ENCODE peak calls at places on chromosomes 6 and 20, in six cellular contexts. D is bronchial epithelial cell, C is Peyer's patch, E is non-pigmented ciliary epithelial cell, O is activated T-cell treated with anti-CD3 and anti-CD28 coated beads for 1 hour, T is T-helper 9 cell. X is an unnamed sample.

GRCh38 chr6:34344314-34344713 is 48.2 kb downstream of the NUDT3 start:
- DNase-seq in D (no peak), E (no peak), O (no peak), C (no peak), T (no peak), X (no peak)

GRCh38 chr20:6162239-6162638 is 39.4 kb upstream of the FERMT1 start:
- DNase-seq in E (no peak), T (no peak), C (no peak), O (no peak), D (no peak), X (peak)

GRCh38 chr20:19433371-19434316 is 221.2 kb downstream of the SLC24A3 start:
- DNase-seq in D (no peak), T (no peak), E (no peak), O (no peak), C (no peak), X (no peak)

GRCh38 chr6:116278853-116279231 is 888 bp downstream of the TSPYL1 start:
- DNase-seq in T (peak), C (no peak), D (peak), E (no peak), O (no peak), X (no peak)

GRCh38 chr6:102736941-102737368 is 1343.4 kb downstream of the GRIK2 start:
- DNase-seq in T (no peak), C (no peak), O (no peak), D (peak), E (peak), X (no peak)

GRCh38 chr20:12207875-12208274 is 290.2 kb downstream of the BTBD3 start:
- DNase-seq in C (no peak), D (peak), T (no peak), E (peak), O (no peak), X (no peak)

GRCh38 chr6:21227486-21227885 is 366.1 kb upstream of the SOX4 start:
- DNase-seq in O (no peak), E (peak), D (peak), T (no peak), C (no peak), X (no peak)

GRCh38 chr20:33438481-33438880 is 5.1 kb downstream of the SNTA1 start:
- DNase-seq in D (no peak), C (no peak), O (no peak), E (no peak), T (no peak), X (no peak)

GRCh38 chr6:23963137-23963536 is 162.9 kb upstream of the NRSN1 start:
- DNase-seq in O (no peak), D (peak), E (no peak), T (no peak), C (no peak), X (no peak)

GRCh38 chr6:102197211-102197610 is 803.7 kb downstream of the GRIK2 start:
- DNase-seq in C (no peak), T (no peak), O (no peak), E (no peak), D (no peak), X (no peak)

GRCh38 chr6:155461636-155462035 is 6.0 kb upstream of the NOX3 start:
- DNase-seq in O (no peak), T (no peak), D (no peak), E (no peak), C (no peak), X (no peak)

GRCh38 chr6:18509871-18510643 is 122.9 kb downstream of the RNF144B start:
- DNase-seq in D (no peak), C (no peak), O (no peak), E (no peak), T (no peak), X (no peak)

GRCh38 chr6:88728756-88729155 is 234.7 kb downstream of the RNGTT start:
- DNase-seq in E (no peak), O (no peak), D (no peak), T (no peak), C (no peak), X (no peak)

GRCh38 chr20:34705383-34706021 is 1.4 kb downstream of the TP53INP2 start:
- DNase-seq in O (no peak), D (peak), C (peak), E (no peak), T (no peak), X (no peak)

GRCh38 chr20:57329608-57330221 is at the start of gene SPO11:
- DNase-seq in E (no peak), O (no peak), C (no peak), D (no peak), T (no peak), X (no peak)

X was measured in globus pallidus.